ENCODE peak calls at places on chromosomes 13 and 19, in five cellular contexts. Y is GM20000, J is endothelial cell, E is lower leg skin, K is GM10248. Q is an unnamed sample.
A peak's percentile ranks its signal among the peaks of the same experiment; 100 is the strongest.

GRCh38 chr13:40352807-40353562 is 313.5 kb downstream of the FOXO1 start:
- DNase-seq in Y (no peak), J (no peak), E (no peak), K (no peak), Q (peak; percentile 35)

GRCh38 chr19:1131718-1132552 is 28.1 kb downstream of the GPX4 start:
- DNase-seq in Y (peak; percentile 93), J (peak; percentile 72), E (peak; percentile 97), K (peak; percentile 89), Q (peak; percentile 73)

GRCh38 chr13:20353973-20354372 is 121.9 kb upstream of the GJB6 start:
- DNase-seq in Y (no peak), J (no peak), E (no peak), K (no peak), Q (no peak)

GRCh38 chr13:23673354-23673753 is 103.1 kb downstream of the TNFRSF19 start:
- DNase-seq in Y (no peak), J (no peak), E (no peak), K (no peak), Q (no peak)

GRCh38 chr13:84607614-84608013 is 725.3 kb upstream of the SLITRK1 start:
- DNase-seq in Y (no peak), J (no peak), E (no peak), K (no peak), Q (no peak)

GRCh38 chr19:11130824-11131455 is 24.6 kb downstream of the SPC24 start:
- DNase-seq in Y (peak; percentile 81), J (peak; percentile 86), E (peak; percentile 96), K (peak; percentile 81), Q (peak; percentile 76)

GRCh38 chr19:54156953-54157352 is 2.6 kb downstream of the LENG1 start:
- DNase-seq in Y (no peak), J (no peak), E (no peak), K (no peak), Q (no peak)

GRCh38 chr13:76210262-76210661 is 574.1 kb downstream of the LMO7 start:
- DNase-seq in Y (no peak), J (no peak), E (no peak), K (no peak), Q (no peak)

GRCh38 chr19:41897820-41898219 is 14.8 kb downstream of the ARHGEF1 start:
- DNase-seq in Y (no peak), J (no peak), E (no peak), K (no peak), Q (no peak)

GRCh38 chr13:30997697-30998547 is 65.5 kb downstream of the TEX26 start:
- DNase-seq in Y (no peak), J (no peak), E (no peak), K (no peak), Q (no peak)

GRCh38 chr19:1172353-1173159 is 1.5 kb downstream of the SBNO2 start:
- DNase-seq in Y (no peak), J (peak; percentile 41), E (peak; percentile 93), K (no peak), Q (peak; percentile 58)

GRCh38 chr19:18789883-18790565 is 1.1 kb downstream of the COMP start:
- DNase-seq in Y (peak; percentile 77), J (no peak), E (no peak), K (peak; percentile 63), Q (no peak)

GRCh38 chr19:27885361-27885760 is 1327.6 kb downstream of the UQCRFS1 start:
- DNase-seq in Y (no peak), J (no peak), E (peak; percentile 72), K (no peak), Q (no peak)

GRCh38 chr19:33905473-33905936 is 108.8 kb downstream of the KCTD15 start:
- DNase-seq in Y (no peak), J (peak; percentile 73), E (no peak), K (no peak), Q (no peak)

GRCh38 chr19:3049089-3049488 is 13.2 kb downstream of the TLE5 start:
- DNase-seq in Y (no peak), J (no peak), E (no peak), K (no peak), Q (no peak)

GRCh38 chr13:32008518-32009175 is 22.9 kb upstream of the FRY start:
- DNase-seq in Y (no peak), J (no peak), E (no peak), K (no peak), Q (no peak)

GRCh38 chr13:101751488-101751887 is 299.0 kb downstream of the ITGBL1 start:
- DNase-seq in Y (no peak), J (no peak), E (no peak), K (no peak), Q (no peak)

GRCh38 chr13:30364876-30365275 is 57.4 kb upstream of the UBE2L5 start:
- DNase-seq in Y (no peak), J (peak; percentile 30), E (peak; percentile 63), K (no peak), Q (no peak)

GRCh38 chr19:38685666-38686529 is 38.4 kb downstream of the ACTN4 start:
- DNase-seq in Y (no peak), J (peak; percentile 52), E (no peak), K (no peak), Q (no peak)

GRCh38 chr19:29542327-29542726 is 16.5 kb downstream of the VSTM2B start:
- DNase-seq in Y (no peak), J (no peak), E (no peak), K (no peak), Q (no peak)

GRCh38 chr19:29887498-29887897 is 54.5 kb upstream of the URI1 start:
- DNase-seq in Y (no peak), J (peak; percentile 40), E (peak; percentile 58), K (no peak), Q (peak; percentile 44)

GRCh38 chr19:861756-862528 is 2.5 kb downstream of the CFD start:
- DNase-seq in Y (peak; percentile 92), J (no peak), E (no peak), K (peak; percentile 88), Q (no peak)

GRCh38 chr13:94583926-94584325 is 12.0 kb downstream of the TGDS start:
- DNase-seq in Y (no peak), J (no peak), E (no peak), K (no peak), Q (no peak)

GRCh38 chr19:14554382-14554812 is 17.5 kb downstream of the NDUFB7 start:
- DNase-seq in Y (no peak), J (no peak), E (no peak), K (no peak), Q (no peak)

GRCh38 chr19:50660083-50660366 is 10.8 kb downstream of the C19orf81 start:
- DNase-seq in Y (no peak), J (no peak), E (no peak), K (no peak), Q (no peak)

GRCh38 chr19:50657222-50657669 is 8.0 kb downstream of the C19orf81 start:
- DNase-seq in Y (no peak), J (no peak), E (no peak), K (no peak), Q (no peak)

GRCh38 chr19:50659318-50660082 is 10.3 kb downstream of the C19orf81 start:
- DNase-seq in Y (no peak), J (no peak), E (no peak), K (no peak), Q (no peak)

GRCh38 chr19:50657672-50658437 is 8.6 kb downstream of the C19orf81 start:
- DNase-seq in Y (peak; percentile 82), J (peak; percentile 49), E (peak; percentile 94), K (peak; percentile 78), Q (peak; percentile 90)

DNA sequence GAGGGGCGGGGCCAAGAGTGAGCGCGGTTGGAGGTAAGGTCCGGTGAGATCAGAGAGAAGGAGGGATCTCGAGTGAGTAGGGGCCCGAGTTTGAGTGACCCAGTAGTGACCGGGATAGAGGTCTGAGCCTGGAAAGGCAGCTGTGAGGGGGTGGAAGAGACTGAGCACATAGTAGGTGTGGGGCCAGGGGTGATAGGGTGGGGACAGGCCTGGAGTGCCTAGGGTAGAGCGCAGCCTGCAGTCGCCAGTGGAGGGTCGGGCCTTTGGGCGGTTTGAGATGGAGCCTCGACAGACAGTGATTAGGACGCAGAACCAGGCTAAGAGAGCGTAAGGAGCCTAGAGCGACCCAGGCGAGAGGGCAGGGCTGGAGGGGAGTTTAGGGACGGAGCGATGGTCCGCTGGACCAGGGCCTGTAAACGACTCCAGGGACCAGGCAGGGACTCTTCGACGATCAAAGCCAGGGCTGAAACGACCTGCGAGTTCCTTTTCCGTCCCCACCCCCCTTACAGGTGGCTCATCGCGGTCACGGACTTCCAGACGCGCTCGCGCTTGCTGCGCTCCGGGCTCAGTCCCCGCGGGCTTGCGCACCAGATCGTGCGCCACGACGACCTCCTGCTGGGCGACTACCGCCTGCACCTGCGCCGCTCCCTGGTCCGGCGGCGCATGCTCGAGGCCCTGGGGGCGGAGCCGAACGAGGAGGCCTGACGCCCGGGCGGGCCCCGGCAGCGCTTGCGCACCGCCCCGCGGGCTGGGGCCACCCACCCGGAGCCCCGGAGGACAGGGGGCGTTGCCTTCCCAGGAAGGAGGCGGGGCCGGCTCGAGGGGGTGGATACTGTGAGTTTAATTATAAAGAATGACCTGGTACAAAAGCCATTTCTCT is 9.4 kb downstream of the C19orf81 start:
- DNase-seq in Y (peak; percentile 84), J (peak; percentile 51), E (peak; percentile 87), K (peak; percentile 78), Q (peak; percentile 88)
- TF ChIP-seq CTCF in Y (no peak), J (no peak), E (no peak), K (no peak), Q (no peak)

GRCh38 chr19:47188507-47189033 is 42.4 kb downstream of the BBC3 start:
- DNase-seq in Y (no peak), J (no peak), E (no peak), K (no peak), Q (no peak)

GRCh38 chr19:47187797-47188196 is 43.2 kb downstream of the BBC3 start:
- DNase-seq in Y (no peak), J (no peak), E (no peak), K (no peak), Q (no peak)

GRCh38 chr19:47187023-47187655 is 43.9 kb downstream of the BBC3 start:
- DNase-seq in Y (peak; percentile 29), J (no peak), E (no peak), K (peak; percentile 38), Q (no peak)

GRCh38 chr19:47183579-47183978 is 47.4 kb downstream of the BBC3 start:
- DNase-seq in Y (no peak), J (no peak), E (no peak), K (no peak), Q (no peak)

DNA sequence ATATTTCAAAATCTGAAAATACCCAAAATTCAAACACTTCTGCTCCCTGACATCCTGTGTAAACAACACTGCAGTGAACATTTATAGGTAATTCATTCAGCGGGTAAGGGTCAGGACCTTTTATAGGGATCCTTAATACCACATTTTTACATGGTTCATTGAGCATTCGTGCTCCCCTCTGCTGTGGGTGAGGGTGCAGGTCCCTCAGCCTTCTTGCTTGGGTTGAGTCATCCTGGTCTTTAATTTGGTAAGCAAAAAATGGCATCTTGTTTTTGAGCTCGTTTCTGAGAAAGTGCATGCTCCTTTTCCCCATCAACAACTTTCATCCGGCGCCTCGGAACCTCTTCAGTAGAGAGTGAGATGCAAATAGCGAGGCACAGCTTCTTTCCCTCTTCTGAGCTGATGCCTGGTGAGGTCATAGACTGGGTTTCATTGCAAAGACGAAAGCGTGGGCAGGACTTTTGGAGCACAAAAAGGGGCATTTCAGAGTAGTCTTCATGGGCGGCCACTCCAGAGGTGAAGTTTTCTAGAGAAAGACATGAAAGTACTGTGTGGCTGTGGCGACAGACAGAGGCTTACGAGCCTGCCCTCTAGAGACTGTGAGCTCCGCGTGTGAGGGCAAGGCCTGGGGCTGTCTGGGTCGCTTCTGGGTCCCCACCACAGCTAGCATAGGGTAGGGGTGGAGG is 44.5 kb downstream of the BBC3 start:
- DNase-seq in Y (peak; percentile 90), J (no peak), E (no peak), K (peak; percentile 87), Q (no peak)
- TF ChIP-seq CTCF in Y (peak; percentile 24), J (no peak), E (no peak), K (no peak), Q (no peak)

GRCh38 chr13:110274687-110275086 is 32.3 kb downstream of the COL4A1 start:
- DNase-seq in Y (no peak), J (no peak), E (peak; percentile 67), K (no peak), Q (no peak)
- TF ChIP-seq CTCF in Y (no peak), J (no peak), E (no peak), K (no peak), Q (no peak)

GRCh38 chr13:49495783-49496762 is at the start of gene PHF11:
- DNase-seq in Y (peak; percentile 94), J (peak; percentile 53), E (peak; percentile 96), K (peak; percentile 89), Q (peak; percentile 72)
- TF ChIP-seq CTCF in Y (no peak), J (peak; percentile 18), E (no peak), K (no peak), Q (no peak)

Q was measured in mesothelial cell of epicardium.